ENCODE peak calls at places on chromosomes 3 and 15, in eight cellular contexts. One of them, this sample, is unnamed.

GRCh38 chr3:183439510-183439909 is 11.1 kb upstream of the MCF2L2 start:
- DNase-seq in retina: no peak
- DNase-seq in mucosa of descending colon: no peak
- DNase-seq in natural killer cell: no peak
- DNase-seq in NCI-H2029: no peak
- DNase-seq in mesothelial cell of epicardium: no peak
- DNase-seq in midbrain: no peak
- DNase-seq in AG04450: no peak
- DNase-seq in this sample: no peak

GRCh38 chr15:66459818-66460615 is 37.5 kb downstream of the SNAPC5 start:
- DNase-seq in mesothelial cell of epicardium: no peak
- DNase-seq in natural killer cell: no peak
- DNase-seq in AG04450: peak
- DNase-seq in NCI-H2029: no peak
- DNase-seq in retina: no peak
- DNase-seq in midbrain: no peak
- DNase-seq in mucosa of descending colon: no peak
- DNase-seq in this sample: no peak

GRCh38 chr3:52004158-52004787 is 8.6 kb upstream of the RPL29 start:
- DNase-seq in mucosa of descending colon: no peak
- DNase-seq in natural killer cell: no peak
- DNase-seq in midbrain: peak
- DNase-seq in NCI-H2029: no peak
- DNase-seq in AG04450: no peak
- DNase-seq in retina: peak
- DNase-seq in mesothelial cell of epicardium: peak
- DNase-seq in this sample: peak

GRCh38 chr3:114221165-114221880 is 16.1 kb downstream of the ZNF80 start:
- DNase-seq in NCI-H2029: no peak
- DNase-seq in natural killer cell: peak
- DNase-seq in AG04450: no peak
- DNase-seq in mesothelial cell of epicardium: no peak
- DNase-seq in retina: no peak
- DNase-seq in midbrain: no peak
- DNase-seq in mucosa of descending colon: peak
- DNase-seq in this sample: no peak

GRCh38 chr3:175977968-175978752 is 1119.0 kb downstream of the NAALADL2 start:
- DNase-seq in mesothelial cell of epicardium: no peak
- DNase-seq in retina: no peak
- DNase-seq in natural killer cell: no peak
- DNase-seq in AG04450: no peak
- DNase-seq in midbrain: no peak
- DNase-seq in NCI-H2029: no peak
- DNase-seq in mucosa of descending colon: no peak
- DNase-seq in this sample: no peak

GRCh38 chr15:39312984-39313383 is 267.9 kb upstream of the THBS1 start:
- DNase-seq in retina: no peak
- DNase-seq in NCI-H2029: no peak
- DNase-seq in mesothelial cell of epicardium: no peak
- DNase-seq in mucosa of descending colon: peak
- DNase-seq in natural killer cell: no peak
- DNase-seq in midbrain: no peak
- DNase-seq in AG04450: no peak
- DNase-seq in this sample: peak

GRCh38 chr3:131083190-131083863 is 56.6 kb downstream of the NEK11 start:
- DNase-seq in mucosa of descending colon: peak
- DNase-seq in retina: peak
- DNase-seq in midbrain: peak
- DNase-seq in mesothelial cell of epicardium: no peak
- DNase-seq in natural killer cell: no peak
- DNase-seq in AG04450: no peak
- DNase-seq in NCI-H2029: peak
- DNase-seq in this sample: peak

GRCh38 chr3:31402118-31402517 is 130.6 kb upstream of the STT3B start:
- DNase-seq in natural killer cell: no peak
- DNase-seq in mucosa of descending colon: no peak
- DNase-seq in retina: no peak
- DNase-seq in midbrain: no peak
- DNase-seq in mesothelial cell of epicardium: no peak
- DNase-seq in AG04450: no peak
- DNase-seq in NCI-H2029: no peak
- DNase-seq in this sample: no peak

GRCh38 chr3:168250415-168250861 is 154.7 kb upstream of the GOLIM4 start:
- DNase-seq in retina: no peak
- DNase-seq in midbrain: no peak
- DNase-seq in mucosa of descending colon: no peak
- DNase-seq in natural killer cell: no peak
- DNase-seq in AG04450: no peak
- DNase-seq in mesothelial cell of epicardium: no peak
- DNase-seq in NCI-H2029: no peak
- DNase-seq in this sample: peak

GRCh38 chr3:178561239-178561638 is 25.0 kb downstream of the KCNMB2 start:
- DNase-seq in AG04450: no peak
- DNase-seq in retina: no peak
- DNase-seq in mesothelial cell of epicardium: no peak
- DNase-seq in NCI-H2029: no peak
- DNase-seq in mucosa of descending colon: no peak
- DNase-seq in midbrain: no peak
- DNase-seq in natural killer cell: no peak
- DNase-seq in this sample: no peak

GRCh38 chr3:128320551-128321340 is 145.9 kb downstream of the DNAJB8 start:
- DNase-seq in natural killer cell: no peak
- DNase-seq in retina: no peak
- DNase-seq in AG04450: no peak
- DNase-seq in midbrain: no peak
- DNase-seq in mesothelial cell of epicardium: no peak
- DNase-seq in mucosa of descending colon: no peak
- DNase-seq in NCI-H2029: peak
- DNase-seq in this sample: no peak

GRCh38 chr15:42079401-42079908 is 14.9 kb downstream of the PLA2G4D start:
- DNase-seq in mucosa of descending colon: no peak
- DNase-seq in midbrain: no peak
- DNase-seq in NCI-H2029: no peak
- DNase-seq in mesothelial cell of epicardium: no peak
- DNase-seq in retina: no peak
- DNase-seq in natural killer cell: no peak
- DNase-seq in AG04450: no peak
- DNase-seq in this sample: no peak

GRCh38 chr3:62876064-62876463 is 848 bp upstream of the CADPS start:
- DNase-seq in natural killer cell: no peak
- DNase-seq in retina: peak
- DNase-seq in AG04450: peak
- DNase-seq in mucosa of descending colon: peak
- DNase-seq in mesothelial cell of epicardium: peak
- DNase-seq in NCI-H2029: no peak
- DNase-seq in midbrain: no peak
- DNase-seq in this sample: peak

GRCh38 chr15:60358935-60359672 is 38.7 kb downstream of the ANXA2 start:
- DNase-seq in mesothelial cell of epicardium: no peak
- DNase-seq in NCI-H2029: no peak
- DNase-seq in mucosa of descending colon: no peak
- DNase-seq in natural killer cell: no peak
- DNase-seq in retina: no peak
- DNase-seq in midbrain: no peak
- DNase-seq in AG04450: peak
- DNase-seq in this sample: no peak

GRCh38 chr15:91478717-91479191 is 374.8 kb upstream of the SLCO3A1 start:
- DNase-seq in natural killer cell: no peak
- DNase-seq in retina: no peak
- DNase-seq in midbrain: no peak
- DNase-seq in mucosa of descending colon: no peak
- DNase-seq in mesothelial cell of epicardium: no peak
- DNase-seq in AG04450: no peak
- DNase-seq in NCI-H2029: no peak
- DNase-seq in this sample: no peak

GRCh38 chr3:180018588-180018987 is 18.1 kb downstream of the PEX5L start:
- DNase-seq in natural killer cell: no peak
- DNase-seq in NCI-H2029: no peak
- DNase-seq in mesothelial cell of epicardium: no peak
- DNase-seq in midbrain: peak
- DNase-seq in retina: no peak
- DNase-seq in AG04450: no peak
- DNase-seq in mucosa of descending colon: no peak
- DNase-seq in this sample: peak

GRCh38 chr15:66573719-66574641 is 8.2 kb upstream of the LCTL start:
- DNase-seq in natural killer cell: no peak
- DNase-seq in mesothelial cell of epicardium: no peak
- DNase-seq in AG04450: peak
- DNase-seq in retina: no peak
- DNase-seq in midbrain: no peak
- DNase-seq in NCI-H2029: no peak
- DNase-seq in mucosa of descending colon: no peak
- DNase-seq in this sample: no peak

GRCh38 chr3:136277634-136278033 is 27.5 kb downstream of the PCCB start:
- DNase-seq in retina: no peak
- DNase-seq in NCI-H2029: peak
- DNase-seq in natural killer cell: no peak
- DNase-seq in mucosa of descending colon: no peak
- DNase-seq in mesothelial cell of epicardium: no peak
- DNase-seq in AG04450: no peak
- DNase-seq in midbrain: no peak
- DNase-seq in this sample: peak

GRCh38 chr15:46309914-46310313 is 675.1 kb downstream of the SQOR start:
- DNase-seq in natural killer cell: no peak
- DNase-seq in retina: no peak
- DNase-seq in AG04450: no peak
- DNase-seq in NCI-H2029: peak
- DNase-seq in midbrain: no peak
- DNase-seq in mucosa of descending colon: no peak
- DNase-seq in mesothelial cell of epicardium: no peak
- DNase-seq in this sample: peak

GRCh38 chr15:97900006-97900405 is 60.5 kb upstream of the ARRDC4 start:
- DNase-seq in midbrain: no peak
- DNase-seq in mucosa of descending colon: no peak
- DNase-seq in natural killer cell: no peak
- DNase-seq in mesothelial cell of epicardium: no peak
- DNase-seq in AG04450: no peak
- DNase-seq in retina: no peak
- DNase-seq in NCI-H2029: no peak
- DNase-seq in this sample: no peak

GRCh38 chr15:85297537-85297936 is 82.9 kb upstream of the AKAP13 start:
- DNase-seq in mesothelial cell of epicardium: no peak
- DNase-seq in retina: no peak
- DNase-seq in mucosa of descending colon: no peak
- DNase-seq in midbrain: no peak
- DNase-seq in AG04450: no peak
- DNase-seq in natural killer cell: no peak
- DNase-seq in NCI-H2029: no peak
- DNase-seq in this sample: no peak

GRCh38 chr3:44104668-44105321 is 136.9 kb upstream of the TOPAZ1 start:
- DNase-seq in midbrain: no peak
- DNase-seq in retina: no peak
- DNase-seq in natural killer cell: no peak
- DNase-seq in NCI-H2029: no peak
- DNase-seq in mesothelial cell of epicardium: no peak
- DNase-seq in mucosa of descending colon: no peak
- DNase-seq in AG04450: no peak
- DNase-seq in this sample: no peak

GRCh38 chr3:152738656-152739055 is 96.3 kb upstream of the P2RY1 start:
- DNase-seq in midbrain: no peak
- DNase-seq in NCI-H2029: no peak
- DNase-seq in AG04450: no peak
- DNase-seq in mucosa of descending colon: no peak
- DNase-seq in retina: no peak
- DNase-seq in natural killer cell: no peak
- DNase-seq in mesothelial cell of epicardium: no peak
- DNase-seq in this sample: no peak

GRCh38 chr15:95715116-95715888 is 615.2 kb upstream of the NR2F2 start:
- DNase-seq in midbrain: no peak
- DNase-seq in AG04450: no peak
- DNase-seq in mucosa of descending colon: no peak
- DNase-seq in natural killer cell: no peak
- DNase-seq in retina: no peak
- DNase-seq in NCI-H2029: no peak
- DNase-seq in mesothelial cell of epicardium: no peak
- DNase-seq in this sample: no peak

GRCh38 chr3:133935843-133936825 is 40.5 kb upstream of the RAB6B start:
- DNase-seq in AG04450: no peak
- DNase-seq in retina: no peak
- DNase-seq in midbrain: no peak
- DNase-seq in natural killer cell: no peak
- DNase-seq in NCI-H2029: no peak
- DNase-seq in mucosa of descending colon: no peak
- DNase-seq in mesothelial cell of epicardium: no peak
- DNase-seq in this sample: no peak

GRCh38 chr3:86047329-86047625 is 943.7 kb downstream of the VGLL3 start:
- DNase-seq in midbrain: no peak
- DNase-seq in mesothelial cell of epicardium: no peak
- DNase-seq in mucosa of descending colon: no peak
- DNase-seq in natural killer cell: no peak
- DNase-seq in AG04450: no peak
- DNase-seq in NCI-H2029: no peak
- DNase-seq in retina: no peak
- DNase-seq in this sample: no peak

GRCh38 chr15:74784854-74785715 is 3.2 kb downstream of the CSK start:
- DNase-seq in NCI-H2029: no peak
- DNase-seq in AG04450: no peak
- DNase-seq in midbrain: no peak
- DNase-seq in mucosa of descending colon: no peak
- DNase-seq in natural killer cell: peak
- DNase-seq in retina: no peak
- DNase-seq in mesothelial cell of epicardium: no peak
- DNase-seq in this sample: no peak

GRCh38 chr3:55147856-55148720 is 220.2 kb upstream of the LRTM1 start:
- DNase-seq in retina: no peak
- DNase-seq in natural killer cell: no peak
- DNase-seq in mucosa of descending colon: no peak
- DNase-seq in midbrain: no peak
- DNase-seq in AG04450: no peak
- DNase-seq in mesothelial cell of epicardium: no peak
- DNase-seq in NCI-H2029: no peak
- DNase-seq in this sample: no peak

GRCh38 chr3:38019658-38020341 is 9.6 kb downstream of the PLCD1 start:
- DNase-seq in midbrain: no peak
- DNase-seq in mucosa of descending colon: peak
- DNase-seq in retina: no peak
- DNase-seq in NCI-H2029: peak
- DNase-seq in mesothelial cell of epicardium: no peak
- DNase-seq in natural killer cell: no peak
- DNase-seq in AG04450: no peak
- DNase-seq in this sample: no peak

GRCh38 chr15:77506311-77507150 is 85.8 kb downstream of the HMG20A start:
- DNase-seq in NCI-H2029: peak
- DNase-seq in retina: peak
- DNase-seq in midbrain: peak
- DNase-seq in mesothelial cell of epicardium: no peak
- DNase-seq in AG04450: no peak
- DNase-seq in natural killer cell: no peak
- DNase-seq in mucosa of descending colon: peak
- DNase-seq in this sample: no peak

GRCh38 chr15:64717735-64718495 is 57.5 kb downstream of the RBPMS2 start:
- DNase-seq in AG04450: no peak
- DNase-seq in NCI-H2029: no peak
- DNase-seq in mesothelial cell of epicardium: no peak
- DNase-seq in natural killer cell: no peak
- DNase-seq in retina: no peak
- DNase-seq in midbrain: no peak
- DNase-seq in mucosa of descending colon: no peak
- DNase-seq in this sample: no peak

GRCh38 chr3:149058602-149059001 is 27.7 kb downstream of the HLTF start:
- DNase-seq in retina: no peak
- DNase-seq in natural killer cell: no peak
- DNase-seq in midbrain: no peak
- DNase-seq in NCI-H2029: no peak
- DNase-seq in mesothelial cell of epicardium: no peak
- DNase-seq in mucosa of descending colon: no peak
- DNase-seq in AG04450: no peak
- DNase-seq in this sample: no peak

This sample was measured in neural progenitor cell.